ENCODE peak calls at places on chromosomes 11 and 22, in six cellular contexts. V is Peyer's patch, B is HL-60, L is heart right ventricle, J is BJ, U is AG04449. D is an unnamed sample.

GRCh38 chr22:28658448-28658847 is 21.2 kb downstream of the TTC28 start:
- DNase-seq in V (no peak), B (no peak), L (no peak), J (no peak), U (no peak), D (no peak)

GRCh38 chr11:122045181-122045586 is 70.8 kb downstream of the BLID start:
- DNase-seq in V (no peak), B (no peak), L (no peak), J (peak), U (peak), D (no peak)

GRCh38 chr11:43486141-43486540 is 127.4 kb downstream of the TTC17 start:
- DNase-seq in V (no peak), B (no peak), L (no peak), J (no peak), U (no peak), D (no peak)

GRCh38 chr11:73227571-73228211 is 9.6 kb downstream of the P2RY2 start:
- DNase-seq in V (peak), B (no peak), L (no peak), J (no peak), U (no peak), D (no peak)

GRCh38 chr11:3808846-3809623 is 675 bp downstream of the PGAP2 start:
- DNase-seq in V (no peak), B (peak), L (no peak), J (no peak), U (no peak), D (no peak)

GRCh38 chr11:21040615-21041014 is 371.2 kb downstream of the NELL1 start:
- DNase-seq in V (no peak), B (no peak), L (no peak), J (no peak), U (no peak), D (no peak)

GRCh38 chr22:22728382-22728781 is 84.0 kb downstream of the GGTLC2 start:
- DNase-seq in V (no peak), B (no peak), L (no peak), J (no peak), U (no peak), D (no peak)

GRCh38 chr22:40270748-40271373 is 75.4 kb upstream of the ADSL start:
- DNase-seq in V (no peak), B (no peak), L (no peak), J (no peak), U (no peak), D (no peak)

GRCh38 chr11:120568572-120569307 is 57.2 kb downstream of the GRIK4 start:
- DNase-seq in V (no peak), B (no peak), L (no peak), J (no peak), U (no peak), D (no peak)

GRCh38 chr22:38127869-38128268 is 17.4 kb upstream of the BAIAP2L2 start:
- DNase-seq in V (no peak), B (no peak), L (no peak), J (no peak), U (no peak), D (no peak)

GRCh38 chr11:115590254-115590653 is 86.0 kb upstream of the CADM1 start:
- DNase-seq in V (no peak), B (no peak), L (no peak), J (no peak), U (no peak), D (no peak)

GRCh38 chr11:67500818-67501584 is 4.2 kb downstream of the PITPNM1 start:
- DNase-seq in V (peak), B (peak), L (no peak), J (no peak), U (no peak), D (no peak)

GRCh38 chr11:70854891-70855556 is 397.4 kb downstream of the SHANK2 start:
- DNase-seq in V (no peak), B (no peak), L (no peak), J (no peak), U (no peak), D (no peak)

GRCh38 chr11:926341-926916 is 759 bp downstream of the AP2A2 start:
- DNase-seq in V (peak), B (no peak), L (peak), J (no peak), U (peak), D (no peak)

GRCh38 chr11:123145220-123145619 is 49.8 kb downstream of the CLMP start:
- DNase-seq in V (no peak), B (no peak), L (no peak), J (no peak), U (no peak), D (no peak)

GRCh38 chr22:37741312-37741795 is 44.5 kb downstream of the TRIOBP start:
- DNase-seq in V (no peak), B (peak), L (peak), J (peak), U (peak), D (peak)

GRCh38 chr11:74755395-74755995 is 6.8 kb downstream of the RNF169 start:
- DNase-seq in V (no peak), B (no peak), L (no peak), J (no peak), U (no peak), D (no peak)

GRCh38 chr11:66639066-66639813 is 737 bp downstream of the RBM4 start:
- DNase-seq in V (no peak), B (peak), L (peak), J (no peak), U (no peak), D (no peak)

GRCh38 chr22:50705219-50705691 is 32.6 kb downstream of the SHANK3 start:
- DNase-seq in V (no peak), B (peak), L (peak), J (no peak), U (peak), D (peak)

GRCh38 chr11:8593455-8593854 is 573 bp downstream of the STK33 start:
- DNase-seq in V (no peak), B (no peak), L (no peak), J (no peak), U (no peak), D (no peak)

GRCh38 chr11:8601376-8602133 is 7.5 kb upstream of the STK33 start:
- DNase-seq in V (no peak), B (no peak), L (no peak), J (no peak), U (no peak), D (no peak)

GRCh38 chr11:8593935-8594909 is at the start of gene STK33:
- DNase-seq in V (peak), B (peak), L (peak), J (no peak), U (no peak), D (peak)

GRCh38 chr11:8596504-8597046 is 2.5 kb upstream of the STK33 start:
- DNase-seq in V (no peak), B (no peak), L (no peak), J (no peak), U (no peak), D (no peak)

GRCh38 chr11:8597182-8597581 is 3.2 kb upstream of the STK33 start:
- DNase-seq in V (no peak), B (peak), L (no peak), J (no peak), U (no peak), D (no peak)
- TF ChIP-seq CTCF in V (no peak), B (no peak), L (no peak), J (no peak), U (no peak), D (no peak)

GRCh38 chr11:11494348-11494747 is 127.5 kb downstream of the GALNT18 start:
- DNase-seq in V (no peak), B (no peak), L (no peak), J (no peak), U (no peak), D (no peak)

GRCh38 chr11:11491589-11491988 is 130.2 kb downstream of the GALNT18 start:
- DNase-seq in V (no peak), B (no peak), L (no peak), J (no peak), U (no peak), D (no peak)

GRCh38 chr11:11496879-11497278 is 124.9 kb downstream of the GALNT18 start:
- DNase-seq in V (no peak), B (no peak), L (no peak), J (no peak), U (no peak), D (no peak)

GRCh38 chr11:11491014-11491413 is 130.8 kb downstream of the GALNT18 start:
- DNase-seq in V (no peak), B (no peak), L (no peak), J (no peak), U (no peak), D (no peak)

GRCh38 chr11:11493698-11494097 is 128.1 kb downstream of the GALNT18 start:
- DNase-seq in V (no peak), B (no peak), L (no peak), J (no peak), U (no peak), D (no peak)
- TF ChIP-seq CTCF in V (no peak), B (no peak), L (no peak), J (no peak), U (no peak), D (no peak)

GRCh38 chr11:91219501-91219900 is 996.7 kb upstream of the CHORDC1 start:
- DNase-seq in V (no peak), B (no peak), L (no peak), J (no peak), U (peak), D (no peak)

GRCh38 chr11:91220476-91221202 is 997.8 kb upstream of the CHORDC1 start:
- DNase-seq in V (no peak), B (no peak), L (no peak), J (no peak), U (no peak), D (no peak)
- TF ChIP-seq CTCF in V (no peak), B (no peak), L (no peak), J (no peak), U (no peak), D (peak)

GRCh38 chr11:30257058-30257457 is 26.2 kb downstream of the FSHB start:
- DNase-seq in V (no peak), B (no peak), L (no peak), J (no peak), U (no peak), D (no peak)
- TF ChIP-seq CTCF in V (no peak), B (no peak), L (no peak), J (no peak), U (no peak), D (no peak)

GRCh38 chr11:61667684-61668320 is 12.4 kb upstream of the DAGLA start:
- DNase-seq in V (no peak), B (no peak), L (no peak), J (no peak), U (no peak), D (no peak)
- TF ChIP-seq CTCF in V (no peak), B (no peak), L (no peak), J (no peak), U (no peak), D (no peak)

GRCh38 chr22:42075277-42075676 is 1.2 kb downstream of the PHETA2 start:
- DNase-seq in V (no peak), B (no peak), L (no peak), J (no peak), U (no peak), D (no peak)

GRCh38 chr22:42073568-42074152 is 388 bp upstream of the PHETA2 start:
- DNase-seq in V (no peak), B (no peak), L (no peak), J (no peak), U (no peak), D (no peak)

GRCh38 chr22:42074846-42075245 is 798 bp downstream of the PHETA2 start:
- DNase-seq in V (no peak), B (no peak), L (no peak), J (no peak), U (no peak), D (no peak)

GRCh38 chr22:42072606-42073330 is 1.3 kb upstream of the PHETA2 start:
- DNase-seq in V (no peak), B (no peak), L (no peak), J (no peak), U (no peak), D (no peak)

DNA sequence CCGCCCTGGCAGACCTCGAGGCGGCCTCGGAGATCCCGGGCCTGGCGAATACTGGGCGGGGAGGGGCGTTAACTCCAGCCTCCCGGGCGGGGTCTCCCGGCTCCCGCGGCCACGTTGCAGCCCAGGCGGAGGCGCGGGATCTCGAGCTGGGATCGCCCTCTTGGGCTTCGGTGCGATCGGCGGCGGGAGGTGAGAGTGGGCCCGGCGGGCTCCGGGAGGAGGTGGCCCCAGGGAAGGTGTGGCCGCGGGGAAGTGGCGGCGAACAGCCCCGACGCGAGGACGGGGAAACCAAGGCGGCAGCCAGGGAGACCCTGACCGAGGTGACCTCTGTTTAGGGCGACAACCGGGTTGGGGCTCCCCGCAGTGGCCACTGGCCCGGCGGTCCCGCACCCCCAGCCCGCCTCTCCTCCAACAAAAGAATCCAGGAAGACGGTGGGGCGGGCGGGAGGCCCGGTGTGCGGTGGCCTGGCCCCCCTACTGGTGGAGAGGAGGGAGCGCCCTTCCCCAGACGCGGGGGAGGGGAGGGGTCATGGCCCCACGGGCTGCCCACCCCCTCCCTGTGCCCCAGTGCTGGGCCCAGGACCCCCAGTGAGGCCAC is at the start of gene PHETA2:
- DNase-seq in V (peak), B (no peak), L (no peak), J (no peak), U (no peak), D (no peak)
- TF ChIP-seq CTCF in V (peak), B (no peak), L (no peak), J (peak), U (peak), D (peak)